ENCODE peak calls at places on chromosomes 11 and 22, in eight cellular contexts. One of them, this sample, is unnamed.

GRCh38 chr11:69888671-69889076 is 69.5 kb upstream of the FGF3 start:
- DNase-seq in K562: peak; percentile 88
- DNase-seq in esophagus muscularis mucosa: no peak
- DNase-seq in A549: peak; percentile 68
- DNase-seq in transverse colon: peak; percentile 84
- DNase-seq in stomach: peak; percentile 77
- DNase-seq in sigmoid colon: no peak
- DNase-seq in SK-N-SH: peak; percentile 90
- DNase-seq in this sample: peak; percentile 55

GRCh38 chr11:57379732-57380131 is 1.2 kb downstream of the PRG3 start:
- DNase-seq in stomach: no peak
- DNase-seq in transverse colon: no peak
- DNase-seq in SK-N-SH: no peak
- DNase-seq in esophagus muscularis mucosa: no peak
- DNase-seq in sigmoid colon: no peak
- DNase-seq in K562: peak; percentile 59
- DNase-seq in A549: peak; percentile 48
- DNase-seq in this sample: no peak

GRCh38 chr11:9315078-9315688 is 790 bp upstream of the TMEM41B start:
- DNase-seq in K562: no peak
- DNase-seq in esophagus muscularis mucosa: no peak
- DNase-seq in transverse colon: peak; percentile 11
- DNase-seq in stomach: no peak
- DNase-seq in sigmoid colon: no peak
- DNase-seq in A549: no peak
- DNase-seq in SK-N-SH: no peak
- DNase-seq in this sample: no peak

GRCh38 chr22:17867160-17867785 is 93.0 kb upstream of the BID start:
- DNase-seq in esophagus muscularis mucosa: no peak
- DNase-seq in stomach: no peak
- DNase-seq in SK-N-SH: peak; percentile 41
- DNase-seq in A549: no peak
- DNase-seq in K562: peak; percentile 49
- DNase-seq in transverse colon: peak; percentile 86
- DNase-seq in sigmoid colon: peak; percentile 84
- DNase-seq in this sample: no peak

GRCh38 chr11:17544181-17544622 is at the start of gene USH1C:
- DNase-seq in esophagus muscularis mucosa: no peak
- DNase-seq in sigmoid colon: no peak
- DNase-seq in stomach: peak; percentile 72
- DNase-seq in A549: peak; percentile 44
- DNase-seq in transverse colon: peak; percentile 80
- DNase-seq in SK-N-SH: peak; percentile 76
- DNase-seq in K562: peak; percentile 97
- DNase-seq in this sample: no peak

GRCh38 chr22:36323182-36323854 is 64.4 kb downstream of the MYH9 start:
- DNase-seq in A549: no peak
- DNase-seq in esophagus muscularis mucosa: no peak
- DNase-seq in transverse colon: peak; percentile 55
- DNase-seq in sigmoid colon: peak; percentile 97
- DNase-seq in SK-N-SH: no peak
- DNase-seq in K562: no peak
- DNase-seq in stomach: peak; percentile 73
- DNase-seq in this sample: peak; percentile 59

GRCh38 chr11:45773271-45774022 is 31.5 kb upstream of the SLC35C1 start:
- DNase-seq in transverse colon: no peak
- DNase-seq in SK-N-SH: no peak
- DNase-seq in stomach: peak; percentile 22
- DNase-seq in K562: no peak
- DNase-seq in A549: no peak
- DNase-seq in esophagus muscularis mucosa: no peak
- DNase-seq in sigmoid colon: no peak
- DNase-seq in this sample: no peak

GRCh38 chr11:14551380-14551779 is 31.2 kb upstream of the PSMA1 start:
- DNase-seq in K562: no peak
- DNase-seq in esophagus muscularis mucosa: no peak
- DNase-seq in stomach: no peak
- DNase-seq in sigmoid colon: no peak
- DNase-seq in transverse colon: no peak
- DNase-seq in A549: no peak
- DNase-seq in SK-N-SH: no peak
- DNase-seq in this sample: no peak

GRCh38 chr11:91946397-91947090 is 278.1 kb upstream of the FAT3 start:
- DNase-seq in sigmoid colon: no peak
- DNase-seq in stomach: no peak
- DNase-seq in transverse colon: no peak
- DNase-seq in A549: no peak
- DNase-seq in esophagus muscularis mucosa: no peak
- DNase-seq in SK-N-SH: no peak
- DNase-seq in K562: no peak
- DNase-seq in this sample: no peak

GRCh38 chr11:62555464-62556092 is 9.0 kb upstream of the AHNAK start:
- DNase-seq in A549: no peak
- DNase-seq in transverse colon: peak; percentile 74
- DNase-seq in SK-N-SH: peak; percentile 43
- DNase-seq in K562: no peak
- DNase-seq in stomach: no peak
- DNase-seq in esophagus muscularis mucosa: no peak
- DNase-seq in sigmoid colon: peak; percentile 76
- DNase-seq in this sample: no peak
- H3K4me3 ChIP-seq in A549: no peak overlapping the region
- H3K4me3 ChIP-seq in transverse colon: no peak overlapping the region
- H3K4me3 ChIP-seq in SK-N-SH: no peak overlapping the region
- H3K4me3 ChIP-seq in K562: no peak overlapping the region
- H3K4me3 ChIP-seq in stomach: no peak overlapping the region
- H3K4me3 ChIP-seq in esophagus muscularis mucosa: peak overlapping the region; percentile 27
- H3K4me3 ChIP-seq in sigmoid colon: no peak overlapping the region
- H3K4me3 ChIP-seq in this sample: peak overlapping the region; percentile 11

DNA sequence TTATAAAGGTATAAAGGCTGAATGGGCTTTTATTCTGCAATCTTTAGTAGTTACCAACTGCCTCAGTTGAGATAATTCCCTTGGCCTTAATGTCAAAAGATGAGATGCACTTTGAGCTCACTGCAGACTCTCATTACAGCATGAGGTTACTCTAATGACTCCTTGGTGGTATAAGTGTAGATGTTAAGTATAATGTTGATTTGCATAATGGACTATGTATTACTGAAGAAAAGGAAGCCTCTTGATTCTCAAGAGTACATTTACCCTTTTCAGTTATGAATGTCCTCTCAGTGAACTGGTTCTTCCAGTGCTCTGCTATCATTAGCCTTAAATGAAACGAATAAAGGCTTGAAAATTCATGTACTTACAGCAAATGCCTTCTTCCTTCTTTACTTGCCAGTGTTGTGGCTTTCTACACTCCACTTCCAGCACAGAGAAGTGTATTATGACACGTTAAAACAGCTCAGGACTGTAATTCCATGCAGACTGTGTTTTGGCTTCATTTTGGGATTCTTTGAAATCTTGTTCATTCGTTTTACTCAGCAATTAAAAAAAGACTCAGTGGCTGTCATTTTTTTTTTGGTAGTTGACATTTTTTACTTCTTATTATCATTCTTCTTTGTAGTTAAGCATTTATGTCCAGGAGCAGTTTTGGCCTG is 96.8 kb downstream of the MTMR3 start:
- DNase-seq in SK-N-SH: no peak
- DNase-seq in A549: no peak
- DNase-seq in K562: no peak
- DNase-seq in sigmoid colon: no peak
- DNase-seq in stomach: no peak
- DNase-seq in transverse colon: no peak
- DNase-seq in esophagus muscularis mucosa: no peak
- DNase-seq in this sample: no peak
- TF ChIP-seq EP300 in SK-N-SH: no peak
- TF ChIP-seq EP300 in A549: no peak
- TF ChIP-seq EP300 in K562: no peak
- TF ChIP-seq EP300 in sigmoid colon: no peak
- TF ChIP-seq EP300 in stomach: no peak
- TF ChIP-seq EP300 in transverse colon: no peak
- TF ChIP-seq EP300 in esophagus muscularis mucosa: no peak
- TF ChIP-seq EP300 in this sample: no peak

GRCh38 chr11:64227405-64227956 is 1.4 kb downstream of the NUDT22 start:
- DNase-seq in sigmoid colon: peak; percentile 64
- DNase-seq in stomach: peak; percentile 65
- DNase-seq in A549: no peak
- DNase-seq in SK-N-SH: no peak
- DNase-seq in esophagus muscularis mucosa: no peak
- DNase-seq in transverse colon: no peak
- DNase-seq in K562: no peak
- DNase-seq in this sample: no peak
- H3K4me3 ChIP-seq in sigmoid colon: no peak overlapping the region
- H3K4me3 ChIP-seq in stomach: no peak overlapping the region
- H3K4me3 ChIP-seq in A549: peak overlapping the region; percentile 97
- H3K4me3 ChIP-seq in SK-N-SH: peak overlapping the region; percentile 97
- H3K4me3 ChIP-seq in esophagus muscularis mucosa: peak overlapping the region; percentile 71
- H3K4me3 ChIP-seq in transverse colon: peak overlapping the region; percentile 81
- H3K4me3 ChIP-seq in K562: peak overlapping the region; percentile 64
- H3K4me3 ChIP-seq in this sample: peak overlapping the region; percentile 73

GRCh38 chr11:85539029-85539689 is 88.0 kb downstream of the DLG2 start:
- DNase-seq in esophagus muscularis mucosa: no peak
- DNase-seq in stomach: no peak
- DNase-seq in K562: no peak
- DNase-seq in transverse colon: no peak
- DNase-seq in sigmoid colon: no peak
- DNase-seq in A549: no peak
- DNase-seq in SK-N-SH: no peak
- DNase-seq in this sample: no peak

GRCh38 chr11:85539740-85540139 is 87.4 kb downstream of the DLG2 start:
- DNase-seq in sigmoid colon: no peak
- DNase-seq in SK-N-SH: no peak
- DNase-seq in transverse colon: no peak
- DNase-seq in A549: no peak
- DNase-seq in esophagus muscularis mucosa: no peak
- DNase-seq in stomach: no peak
- DNase-seq in K562: no peak
- DNase-seq in this sample: no peak

GRCh38 chr11:85540635-85541034 is 86.5 kb downstream of the DLG2 start:
- DNase-seq in K562: no peak
- DNase-seq in SK-N-SH: no peak
- DNase-seq in stomach: no peak
- DNase-seq in sigmoid colon: no peak
- DNase-seq in A549: no peak
- DNase-seq in esophagus muscularis mucosa: no peak
- DNase-seq in transverse colon: no peak
- DNase-seq in this sample: no peak

GRCh38 chr11:85541683-85542082 is 85.5 kb downstream of the DLG2 start:
- DNase-seq in A549: no peak
- DNase-seq in transverse colon: no peak
- DNase-seq in esophagus muscularis mucosa: no peak
- DNase-seq in stomach: no peak
- DNase-seq in sigmoid colon: no peak
- DNase-seq in K562: no peak
- DNase-seq in SK-N-SH: no peak
- DNase-seq in this sample: no peak

GRCh38 chr11:85540181-85540580 is 87.0 kb downstream of the DLG2 start:
- DNase-seq in stomach: no peak
- DNase-seq in SK-N-SH: no peak
- DNase-seq in esophagus muscularis mucosa: no peak
- DNase-seq in sigmoid colon: no peak
- DNase-seq in K562: no peak
- DNase-seq in transverse colon: no peak
- DNase-seq in A549: no peak
- DNase-seq in this sample: no peak
- TF ChIP-seq EP300 in stomach: no peak
- TF ChIP-seq EP300 in SK-N-SH: no peak
- TF ChIP-seq EP300 in esophagus muscularis mucosa: no peak
- TF ChIP-seq EP300 in sigmoid colon: no peak
- TF ChIP-seq EP300 in K562: no peak
- TF ChIP-seq EP300 in transverse colon: no peak
- TF ChIP-seq EP300 in A549: no peak
- TF ChIP-seq EP300 in this sample: no peak

DNA sequence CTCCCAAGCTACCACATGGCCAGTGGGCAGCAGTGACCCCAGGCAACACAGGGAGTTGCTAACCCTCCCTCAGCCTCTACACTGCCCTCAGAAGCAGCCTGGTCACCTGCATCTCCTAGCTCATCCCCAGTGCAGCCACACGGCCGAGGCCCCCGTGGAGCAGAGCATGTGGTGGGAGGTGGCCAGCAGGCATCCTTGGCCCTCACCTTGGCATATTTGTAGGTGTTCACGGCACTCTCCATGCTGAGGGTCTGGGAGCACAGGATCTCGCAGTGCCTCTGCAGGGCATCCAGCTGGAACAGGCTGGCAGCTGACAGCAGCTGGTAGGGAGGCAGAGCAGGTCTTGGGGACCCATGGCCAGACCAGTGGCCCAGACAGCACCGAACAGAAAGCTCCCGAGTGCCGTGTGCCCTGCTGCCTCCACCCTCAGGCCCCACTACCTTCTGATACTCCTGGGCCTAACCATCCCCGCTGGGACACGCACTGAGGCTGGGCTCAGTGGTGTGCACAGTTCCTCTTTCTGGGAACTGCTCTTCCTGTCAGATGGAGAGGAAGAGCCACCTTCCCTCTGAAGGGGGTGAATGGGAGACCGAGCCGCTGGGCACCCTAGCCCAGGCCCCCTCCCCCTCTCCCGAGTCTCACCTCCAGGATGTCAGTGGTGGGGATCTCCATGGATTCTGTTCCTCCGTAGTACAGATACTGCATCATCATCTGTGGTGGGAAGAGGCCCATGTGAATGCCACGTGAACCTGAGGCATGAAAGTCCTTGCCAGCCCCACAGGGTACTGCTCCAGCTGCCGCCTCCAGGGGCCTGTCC is 48.8 kb downstream of the NAT10 start:
- DNase-seq in transverse colon: no peak
- DNase-seq in esophagus muscularis mucosa: no peak
- DNase-seq in stomach: no peak
- DNase-seq in SK-N-SH: no peak
- DNase-seq in sigmoid colon: no peak
- DNase-seq in K562: no peak
- DNase-seq in A549: no peak
- DNase-seq in this sample: no peak
- H3K4me3 ChIP-seq in transverse colon: no peak overlapping the region
- H3K4me3 ChIP-seq in esophagus muscularis mucosa: no peak overlapping the region
- H3K4me3 ChIP-seq in stomach: no peak overlapping the region
- H3K4me3 ChIP-seq in SK-N-SH: no peak overlapping the region
- H3K4me3 ChIP-seq in sigmoid colon: no peak overlapping the region
- H3K4me3 ChIP-seq in K562: no peak overlapping the region
- H3K4me3 ChIP-seq in A549: no peak overlapping the region
- H3K4me3 ChIP-seq in this sample: no peak overlapping the region

DNA sequence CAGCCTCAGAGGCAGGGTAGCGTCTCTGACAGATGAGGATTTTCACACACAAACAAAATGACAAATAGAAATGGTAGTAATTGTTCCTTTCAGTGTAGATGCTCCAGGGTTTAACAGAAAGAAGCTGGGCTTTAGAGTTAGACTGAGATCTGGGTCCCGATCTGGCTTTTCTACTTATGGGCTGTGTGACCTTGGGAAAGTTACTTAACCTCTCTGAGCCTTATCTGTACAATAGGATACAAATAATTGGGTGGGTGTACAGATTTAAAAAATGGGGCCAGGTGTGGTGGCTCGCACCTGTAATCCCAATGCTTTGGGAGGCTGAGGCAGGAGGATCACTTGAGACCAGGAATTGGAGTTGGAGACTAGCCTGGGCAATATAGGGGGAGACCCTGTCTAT is 204.9 kb downstream of the CEP164 start:
- DNase-seq in esophagus muscularis mucosa: no peak
- DNase-seq in sigmoid colon: no peak
- DNase-seq in stomach: no peak
- DNase-seq in K562: no peak
- DNase-seq in A549: no peak
- DNase-seq in SK-N-SH: no peak
- DNase-seq in transverse colon: no peak
- DNase-seq in this sample: no peak
- TF ChIP-seq EP300 in esophagus muscularis mucosa: no peak
- TF ChIP-seq EP300 in sigmoid colon: no peak
- TF ChIP-seq EP300 in stomach: no peak
- TF ChIP-seq EP300 in K562: no peak
- TF ChIP-seq EP300 in A549: no peak
- TF ChIP-seq EP300 in SK-N-SH: no peak
- TF ChIP-seq EP300 in transverse colon: no peak
- TF ChIP-seq EP300 in this sample: no peak

This sample was measured in tibial nerve.